ENCODE peak calls at places on chromosomes 2 and 18, in four cellular contexts. V is GM12878, P is HepG2, W is K562. B is an unnamed sample.

GRCh38 chr2:44291281-44292248 is 16.3 kb downstream of the SLC3A1 start:
- DNase-seq in V (no peak), W (peak; percentile 28), P (peak; percentile 95), B (peak; percentile 40)

GRCh38 chr2:60976875-60977561 is 40.5 kb upstream of the PEX13 start:
- DNase-seq in W (no peak), V (no peak), P (no peak), B (no peak)

GRCh38 chr18:21330122-21330701 is 88.2 kb downstream of the GREB1L start:
- DNase-seq in V (no peak), P (peak; percentile 32), W (no peak), B (no peak)

GRCh38 chr2:121342751-121343150 is 57.7 kb upstream of the TFCP2L1 start:
- DNase-seq in W (no peak), V (no peak), P (no peak), B (no peak)

GRCh38 chr2:84424152-84424551 is 34.9 kb downstream of the SUCLG1 start:
- DNase-seq in V (no peak), W (no peak), P (no peak), B (no peak)

GRCh38 chr18:23779696-23780303 is 90.5 kb downstream of the LAMA3 start:
- DNase-seq in P (peak; percentile 54), V (no peak), W (no peak), B (peak; percentile 43)

GRCh38 chr2:188193230-188193629 is 98.4 kb upstream of the GULP1 start:
- DNase-seq in V (no peak), P (no peak), W (no peak), B (no peak)

GRCh38 chr18:59308201-59309014 is 10.0 kb downstream of the CPLX4 start:
- DNase-seq in V (no peak), W (peak; percentile 67), P (peak; percentile 29), B (peak; percentile 75)

GRCh38 chr2:55014962-55015939 is 35.0 kb downstream of the RTN4 start:
- DNase-seq in P (peak; percentile 91), V (no peak), W (peak; percentile 32), B (peak; percentile 63)

GRCh38 chr2:160375037-160375436 is 118.6 kb downstream of the RBMS1 start:
- DNase-seq in V (no peak), P (no peak), W (no peak), B (no peak)

GRCh38 chr2:222882484-222882928 is 21.7 kb downstream of the ACSL3 start:
- DNase-seq in V (no peak), W (no peak), P (no peak), B (no peak)

GRCh38 chr2:128780434-128781080 is 461.9 kb upstream of the HS6ST1 start:
- DNase-seq in P (no peak), W (no peak), V (no peak), B (no peak)

GRCh38 chr2:204542967-204543608 is 2.2 kb upstream of the PARD3B start:
- DNase-seq in V (no peak), P (no peak), W (no peak), B (no peak)

DNA sequence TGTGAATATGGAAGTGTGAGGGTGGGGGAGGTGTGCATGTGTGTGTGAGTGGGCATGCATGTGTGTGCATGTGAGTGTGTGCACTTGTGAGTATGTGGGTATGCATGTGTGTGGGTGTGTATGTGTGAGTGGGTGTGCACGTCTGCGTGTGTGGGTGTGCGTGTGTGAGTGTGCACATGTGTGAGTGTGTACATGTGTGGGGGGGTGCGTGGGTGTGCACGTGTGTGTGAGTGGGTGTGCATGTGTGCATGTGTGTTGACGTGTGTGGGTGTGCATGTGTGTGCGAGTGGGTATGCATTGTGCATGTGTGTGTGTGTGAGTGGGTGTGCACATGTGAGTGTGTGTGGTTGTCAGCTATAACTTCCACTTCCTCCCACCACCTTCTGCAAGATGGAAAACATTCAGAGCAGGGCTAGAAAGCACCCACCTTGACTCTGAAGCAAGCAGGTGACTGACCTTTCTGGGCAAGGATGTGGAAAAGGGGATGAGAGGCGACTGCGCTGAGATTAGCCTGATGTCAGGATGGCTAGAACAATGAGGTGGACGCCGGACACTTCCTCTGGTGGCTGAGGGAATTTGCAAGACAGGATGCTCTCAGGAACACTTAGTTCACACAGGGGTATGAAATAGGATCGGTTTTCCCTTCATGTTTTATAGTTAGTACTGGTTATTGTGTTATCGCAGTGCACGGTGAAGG is 103.6 kb downstream of the ACKR3 start:
- DNase-seq in V (no peak), W (no peak), P (no peak), B (no peak)
- TF ChIP-seq FOXK2 in V (no peak), W (no peak), P (no peak), B (no peak)

DNA sequence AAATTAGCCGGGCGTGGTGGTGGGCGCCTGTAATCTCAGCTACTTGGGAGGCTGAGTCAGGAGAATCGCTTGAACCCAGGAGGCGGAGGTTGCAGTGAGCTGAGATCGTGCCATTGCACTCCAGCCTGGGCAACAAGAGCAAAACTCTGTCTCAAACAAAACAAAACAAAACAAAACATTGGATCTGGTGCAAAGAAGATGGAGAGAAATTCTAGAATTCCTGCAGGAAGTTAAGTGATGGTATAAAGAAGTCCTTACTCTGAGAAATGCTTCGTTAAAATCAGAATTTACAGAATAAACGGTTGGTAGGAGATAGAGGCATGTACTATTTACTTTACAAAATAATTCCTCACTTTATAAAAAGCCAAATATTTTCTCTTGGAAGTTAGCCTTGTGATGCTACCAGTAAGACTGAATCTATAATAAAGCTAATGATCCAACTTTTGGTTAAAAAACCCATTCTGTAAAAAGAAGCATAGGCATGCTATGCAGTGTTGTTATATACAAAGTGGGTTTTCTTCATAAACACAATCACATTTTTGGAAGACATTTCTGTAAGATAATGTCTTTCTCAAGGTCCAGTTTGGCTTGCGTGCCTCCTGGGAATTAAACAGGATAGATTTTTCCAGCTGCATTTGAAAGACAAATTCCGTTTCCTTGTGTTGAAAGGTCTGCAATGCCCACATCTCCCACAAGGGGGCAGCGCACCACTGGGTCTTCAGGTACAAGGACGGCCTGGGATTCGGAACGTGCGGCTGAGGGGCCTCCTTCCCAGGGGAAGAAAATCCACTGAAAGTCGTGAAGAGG is 35.6 kb upstream of the PNO1 start:
- DNase-seq in V (peak; percentile 50), W (peak; percentile 63), P (peak; percentile 78), B (peak; percentile 84)
- TF ChIP-seq FOXK2 in V (no peak), W (no peak), P (no peak), B (no peak)

GRCh38 chr2:148650881-148651280 is 6.3 kb downstream of the EPC2 start:
- DNase-seq in P (no peak), V (no peak), W (no peak), B (no peak)

GRCh38 chr2:148651972-148652371 is 7.4 kb downstream of the EPC2 start:
- DNase-seq in P (no peak), W (no peak), V (no peak), B (no peak)

GRCh38 chr2:148656516-148656915 is 12.0 kb downstream of the EPC2 start:
- DNase-seq in W (no peak), V (no peak), P (no peak), B (no peak)

GRCh38 chr2:148653437-148653836 is 8.9 kb downstream of the EPC2 start:
- DNase-seq in P (no peak), V (peak; percentile 40), W (peak; percentile 37), B (no peak)

DNA sequence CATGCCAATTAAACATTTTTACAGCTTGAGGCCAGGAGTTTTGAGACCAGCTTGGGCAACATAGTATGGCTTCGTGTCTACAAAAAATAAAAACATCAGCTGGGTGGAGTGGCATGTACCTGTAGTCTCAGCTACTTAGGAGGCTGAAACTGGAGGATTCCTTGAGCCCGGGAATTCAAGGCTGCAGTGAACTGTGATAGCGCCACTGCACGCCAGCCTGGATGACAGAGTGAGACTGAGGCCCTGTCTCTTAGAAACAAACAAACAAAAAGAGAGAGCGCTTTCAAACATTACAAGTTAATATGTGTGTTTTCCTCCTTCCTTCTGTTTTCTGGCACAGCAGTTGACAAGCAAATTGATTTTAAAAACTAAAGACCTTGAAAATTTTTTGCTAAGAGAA is 9.9 kb downstream of the EPC2 start:
- DNase-seq in P (no peak), V (no peak), W (no peak), B (no peak)
- TF ChIP-seq FOXK2 in P (no peak), V (no peak), W (no peak), B (no peak)

GRCh38 chr2:219252570-219252899 is 508 bp upstream of the TUBA4B start:
- DNase-seq in W (peak; percentile 13), P (no peak), V (no peak), B (no peak)
- TF ChIP-seq FOXK2 in W (no peak), P (no peak), V (no peak), B (no peak)